ENCODE peak calls at places on chromosomes 11 and 22, in five cellular contexts. P is ovary; D is heart left ventricle; V is CD4-positive, CD25-positive, alpha-beta regulatory T cell; J is cardiac muscle cell. A is an unnamed sample.

GRCh38 chr11:40186401-40187091 is 1272.9 kb downstream of the LRRC4C start:
- DNase-seq in P (no peak), D (no peak), V (no peak), J (no peak), A (no peak)

GRCh38 chr11:62611705-62612365 is 740 bp downstream of the EML3 start:
- DNase-seq in P (peak; percentile 76), D (peak; percentile 62), V (no peak), J (no peak), A (peak; percentile 12)

GRCh38 chr11:41486436-41486835 is 27.0 kb upstream of the LRRC4C start:
- DNase-seq in P (no peak), D (no peak), V (no peak), J (no peak), A (no peak)

GRCh38 chr11:77752518-77752917 is 68.0 kb downstream of the RSF1 start:
- DNase-seq in P (no peak), D (peak; percentile 49), V (no peak), J (no peak), A (no peak)

GRCh38 chr11:120109531-120109930 is 28.4 kb downstream of the TRIM29 start:
- DNase-seq in P (no peak), D (no peak), V (no peak), J (no peak), A (no peak)

GRCh38 chr22:40721266-40721665 is 42.0 kb downstream of the MCHR1 start:
- DNase-seq in P (no peak), D (no peak), V (no peak), J (peak; percentile 47), A (no peak)

GRCh38 chr11:131864205-131864604 is 493.8 kb downstream of the NTM start:
- DNase-seq in P (no peak), D (no peak), V (no peak), J (no peak), A (no peak)

GRCh38 chr11:68165601-68166000 is 44.4 kb upstream of the CHKA start:
- DNase-seq in P (no peak), D (no peak), V (no peak), J (no peak), A (no peak)

GRCh38 chr11:131993291-131993690 is 622.9 kb downstream of the NTM start:
- DNase-seq in P (no peak), D (no peak), V (no peak), J (no peak), A (no peak)

GRCh38 chr11:127624455-127624854 is 623.9 kb upstream of the KIRREL3 start:
- DNase-seq in P (no peak), D (peak; percentile 25), V (no peak), J (no peak), A (no peak)

GRCh38 chr11:68839953-68840641 is 1.6 kb downstream of the CPT1A start:
- DNase-seq in P (no peak), D (no peak), V (peak; percentile 6), J (peak; percentile 39), A (no peak)

GRCh38 chr22:49164773-49165320 is 662.8 kb downstream of the BRD1 start:
- DNase-seq in P (no peak), D (no peak), V (no peak), J (no peak), A (no peak)

GRCh38 chr11:87428266-87428665 is 390.5 kb downstream of the TMEM135 start:
- DNase-seq in P (no peak), D (no peak), V (no peak), J (no peak), A (no peak)

GRCh38 chr11:68273056-68273738 is 1.4 kb upstream of the C11orf24 start:
- DNase-seq in P (no peak), D (no peak), V (no peak), J (no peak), A (no peak)

GRCh38 chr11:128610765-128611617 is 23.6 kb upstream of the ETS1 start:
- DNase-seq in P (no peak), D (no peak), V (peak; percentile 77), J (no peak), A (peak; percentile 48)

GRCh38 chr11:7677071-7677470 is 3.8 kb upstream of the CYB5R2 start:
- DNase-seq in P (no peak), D (no peak), V (no peak), J (no peak), A (no peak)

GRCh38 chr11:66727282-66727882 is 1.6 kb downstream of the SPTBN2 start:
- DNase-seq in P (no peak), D (peak; percentile 36), V (peak; percentile 21), J (peak; percentile 45), A (no peak)

GRCh38 chr11:72038491-72038890 is 39.8 kb downstream of the IL18BP start:
- DNase-seq in P (peak; percentile 73), D (peak; percentile 73), V (no peak), J (no peak), A (no peak)

GRCh38 chr11:85799142-85799541 is 11.8 kb downstream of the SYTL2 start:
- DNase-seq in P (no peak), D (no peak), V (no peak), J (no peak), A (no peak)

GRCh38 chr11:110161061-110161460 is 67.9 kb downstream of the ZC3H12C start:
- DNase-seq in P (no peak), D (no peak), V (no peak), J (no peak), A (no peak)
- H3K27me3 ChIP-seq in P (no peaks in the 10 kb centered on the region), D (no peaks in the 10 kb centered on the region), V (no peaks in the 10 kb centered on the region), J (no peaks in the 10 kb centered on the region), A (no peaks in the 10 kb centered on the region)

DNA sequence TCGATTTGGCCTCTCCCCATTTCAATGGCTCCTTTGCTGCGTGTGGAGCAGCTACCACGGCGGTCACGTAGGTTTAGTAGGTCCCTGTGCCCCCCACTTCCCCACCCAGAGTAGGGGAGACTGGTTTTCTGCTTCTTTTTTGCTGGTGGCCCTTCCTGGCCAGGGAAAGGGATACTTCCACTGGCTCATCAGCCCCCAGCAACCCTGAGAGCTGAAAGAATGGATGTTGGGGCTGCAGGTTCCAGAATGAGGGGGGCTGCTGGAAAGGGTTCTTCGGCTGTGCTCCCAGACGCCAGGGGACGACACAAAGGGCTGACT is 78.8 kb upstream of the WNT7B start:
- DNase-seq in P (no peak), D (no peak), V (no peak), J (no peak), A (no peak)
- H3K4me3 ChIP-seq in P (peak overlapping the region; percentile 87), D (no peak overlapping the region), V (no peak overlapping the region), J (no peak overlapping the region), A (no peak overlapping the region)

DNA sequence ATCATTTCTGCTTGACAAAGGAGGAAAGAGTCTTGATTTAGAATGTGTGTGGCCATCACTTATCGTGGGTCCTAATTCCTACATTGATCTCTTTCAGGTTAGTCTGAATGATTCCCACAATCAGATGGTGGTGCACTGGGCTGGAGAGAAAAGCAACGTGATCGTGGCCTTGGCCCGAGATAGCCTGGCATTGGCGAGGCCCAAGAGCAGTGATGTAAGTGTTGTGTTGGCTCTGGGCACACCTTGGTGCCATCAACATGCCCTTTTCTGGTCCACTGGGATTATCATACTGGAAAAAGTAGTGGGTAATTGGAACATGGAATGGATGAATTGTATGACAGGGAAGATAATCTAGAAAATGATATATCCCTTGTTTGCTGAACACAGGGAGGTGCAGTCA is 17.1 kb upstream of the SORL1-AS1 start:
- DNase-seq in P (no peak), D (no peak), V (no peak), J (no peak), A (no peak)
- H3K4me1 ChIP-seq in P (peaks cover 7% of the 10 kb centered on the region), D (peaks cover 4% of the 10 kb centered on the region), V (peaks cover 55% of the 10 kb centered on the region), J (peaks cover 9% of the 10 kb centered on the region), A (peaks cover 46% of the 10 kb centered on the region)

GRCh38 chr22:43477966-43478365 is 66.2 kb downstream of the MPPED1 start:
- DNase-seq in P (no peak), D (no peak), V (no peak), J (no peak), A (no peak)

GRCh38 chr22:43479962-43480361 is 68.1 kb downstream of the MPPED1 start:
- DNase-seq in P (no peak), D (no peak), V (no peak), J (no peak), A (no peak)

GRCh38 chr22:43477151-43477725 is 65.4 kb downstream of the MPPED1 start:
- DNase-seq in P (no peak), D (no peak), V (no peak), J (no peak), A (no peak)

GRCh38 chr22:43478621-43479285 is 66.9 kb downstream of the MPPED1 start:
- DNase-seq in P (no peak), D (no peak), V (no peak), J (no peak), A (no peak)

DNA sequence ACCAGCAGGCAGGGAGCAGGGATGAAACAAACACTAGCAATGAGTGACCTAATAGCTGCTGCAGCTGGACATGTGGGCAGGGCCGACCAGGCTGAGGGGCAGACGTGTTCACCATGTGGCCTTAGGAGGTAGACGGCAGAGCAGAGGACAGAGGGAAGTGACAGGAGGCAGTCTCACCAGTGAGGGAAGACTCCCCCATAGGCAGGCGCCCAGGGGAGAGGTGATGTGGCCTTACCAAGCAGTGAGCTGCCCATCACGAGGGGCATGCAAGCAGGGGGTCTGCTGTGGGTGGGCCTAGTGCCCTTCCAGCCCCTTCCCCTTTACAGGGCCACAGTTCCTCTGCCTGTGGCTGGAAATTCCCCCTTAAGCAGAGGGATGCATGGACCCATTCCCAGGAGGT is 67.5 kb downstream of the MPPED1 start:
- DNase-seq in P (no peak), D (no peak), V (no peak), J (no peak), A (no peak)
- H3K27me3 ChIP-seq in P (no peaks in the 10 kb centered on the region), D (no peaks in the 10 kb centered on the region), V (no peaks in the 10 kb centered on the region), J (no peaks in the 10 kb centered on the region), A (no peaks in the 10 kb centered on the region)

A was measured in effector memory CD4-positive, alpha-beta T cell.